ENCODE peak calls at places on chromosomes 7 and 10, in eight cellular contexts. R, I, O, E, H, Y, T and Z are unnamed samples.

GRCh38 chr10:102782698-102783540 is 39.2 kb downstream of the WBP1L start:
- DNase-seq in O (no peak), E (peak; percentile 79), R (peak; percentile 70), Y (peak; percentile 28), I (no peak), T (peak; percentile 70), H (peak; percentile 79), Z (no peak)

GRCh38 chr7:155972651-155973349 is 160.5 kb upstream of the SHH start:
- DNase-seq in E (no peak), H (peak; percentile 8), I (no peak), O (no peak), Y (peak; percentile 9), T (no peak), R (no peak), Z (no peak)

GRCh38 chr10:127906548-127907377 is at the start of gene PTPRE:
- DNase-seq in O (peak; percentile 83), R (peak; percentile 85), E (no peak), T (peak; percentile 53), I (peak; percentile 40), H (peak; percentile 72), Y (peak; percentile 79), Z (peak; percentile 70)

GRCh38 chr10:73655257-73655989 is 406 bp downstream of the SYNPO2L start:
- DNase-seq in Y (no peak), E (no peak), T (no peak), I (no peak), R (no peak), O (no peak), H (no peak), Z (no peak)

GRCh38 chr10:116836902-116837513 is 12.3 kb upstream of the ENO4 start:
- DNase-seq in O (no peak), T (no peak), H (no peak), R (no peak), E (no peak), Y (no peak), I (no peak), Z (no peak)

GRCh38 chr7:94133460-94133859 is 129.3 kb upstream of the BET1 start:
- DNase-seq in T (no peak), H (no peak), Y (no peak), E (no peak), R (no peak), O (no peak), I (no peak), Z (no peak)

GRCh38 chr7:44650772-44651171 is 44.3 kb downstream of the OGDH start:
- DNase-seq in R (no peak), Y (no peak), O (no peak), T (no peak), I (no peak), H (no peak), E (no peak), Z (no peak)

GRCh38 chr7:132655071-132655761 is 78.9 kb upstream of the PLXNA4 start:
- DNase-seq in R (peak; percentile 38), H (peak; percentile 56), T (peak; percentile 15), Y (peak; percentile 21), E (no peak), I (no peak), O (peak; percentile 62), Z (no peak)

GRCh38 chr7:55423891-55424290 is 58.8 kb downstream of the LANCL2 start:
- DNase-seq in T (no peak), I (no peak), H (no peak), E (no peak), O (no peak), Y (no peak), R (no peak), Z (no peak)

GRCh38 chr10:28177944-28178637 is 124.8 kb downstream of the MPP7 start:
- DNase-seq in H (no peak), I (no peak), O (no peak), T (no peak), Y (no peak), E (no peak), R (no peak), Z (no peak)

GRCh38 chr7:68441610-68442009 is 1156.7 kb upstream of the AUTS2 start:
- DNase-seq in Y (no peak), E (no peak), H (no peak), T (no peak), R (no peak), I (no peak), O (no peak), Z (no peak)

GRCh38 chr7:68444042-68444441 is 1154.2 kb upstream of the AUTS2 start:
- DNase-seq in E (no peak), H (no peak), Y (no peak), I (no peak), R (no peak), T (no peak), O (no peak), Z (no peak)

GRCh38 chr7:68444956-68445355 is 1153.3 kb upstream of the AUTS2 start:
- DNase-seq in H (no peak), R (no peak), T (no peak), I (no peak), E (no peak), Y (no peak), O (no peak), Z (no peak)

GRCh38 chr7:68440870-68441269 is 1157.4 kb upstream of the AUTS2 start:
- DNase-seq in O (no peak), E (no peak), T (no peak), R (no peak), Y (no peak), I (no peak), H (no peak), Z (no peak)

GRCh38 chr7:68442931-68443631 is 1155.2 kb upstream of the AUTS2 start:
- DNase-seq in H (no peak), I (no peak), Y (no peak), E (no peak), R (no peak), O (no peak), T (no peak), Z (no peak)
- H3K27ac ChIP-seq in H (no peak overlapping the region), I (no peak overlapping the region), Y (no peak overlapping the region), E (no peak overlapping the region), R (no peak overlapping the region), O (no peak overlapping the region), T (no peak overlapping the region), Z (no peak overlapping the region)

GRCh38 chr7:27095050-27095896 is 527 bp downstream of the HOXA1 start:
- DNase-seq in O (peak; percentile 36), H (no peak), E (no peak), T (no peak), R (no peak), Y (no peak), I (no peak), Z (no peak)

GRCh38 chr7:27095897-27096755 is at the start of gene HOXA1:
- DNase-seq in Y (peak; percentile 92), H (peak; percentile 74), T (peak; percentile 76), R (peak; percentile 79), O (peak; percentile 88), I (peak; percentile 80), E (no peak), Z (no peak)

GRCh38 chr7:27091936-27092752 is 3.7 kb downstream of the HOXA1 start:
- DNase-seq in O (peak; percentile 83), H (no peak), R (no peak), T (no peak), I (no peak), Y (no peak), E (no peak), Z (no peak)

GRCh38 chr7:27092753-27093097 is 3.1 kb downstream of the HOXA1 start:
- DNase-seq in Y (no peak), E (no peak), R (no peak), O (no peak), H (no peak), I (no peak), T (no peak), Z (no peak)

DNA sequence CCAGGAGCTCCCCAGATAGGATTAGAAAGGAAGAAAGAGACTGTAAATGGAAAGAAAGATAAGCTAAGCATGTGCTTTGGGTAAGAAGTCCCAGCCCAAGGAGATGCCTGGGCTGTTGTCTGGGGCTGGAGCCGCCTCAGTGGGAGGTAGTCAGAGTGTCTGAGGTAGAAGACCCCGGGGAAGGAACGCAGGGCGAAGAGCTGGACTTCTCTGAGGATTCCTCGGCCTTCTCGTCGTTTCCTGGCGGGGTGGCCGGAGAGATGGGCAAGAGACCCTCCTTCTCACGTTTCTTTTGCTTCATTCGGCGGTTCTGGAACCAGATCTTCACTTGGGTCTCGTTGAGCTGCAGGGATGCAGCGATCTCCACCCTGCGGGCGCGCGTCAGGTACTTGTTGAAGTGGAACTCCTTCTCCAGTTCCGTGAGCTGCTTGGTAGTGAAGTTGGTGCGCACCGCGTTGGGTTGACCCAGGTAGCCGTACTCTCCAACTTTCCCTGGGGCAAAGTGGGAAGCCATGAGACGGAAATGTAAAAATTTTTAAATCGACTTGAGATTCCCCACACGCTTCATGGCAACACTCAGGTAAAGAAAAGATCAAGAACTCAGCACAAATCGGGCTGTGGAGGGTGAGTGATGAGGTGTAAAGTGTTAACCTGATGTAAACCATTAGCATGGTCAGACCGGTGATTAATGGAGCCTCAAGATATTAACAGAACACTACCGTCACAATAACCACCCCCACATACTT is 1.3 kb downstream of the HOXA1 start:
- DNase-seq in Y (no peak), T (no peak), H (no peak), E (no peak), O (no peak), R (no peak), I (no peak), Z (no peak)
- H3K4me3 ChIP-seq in Y (no peak overlapping the region), T (no peak overlapping the region), H (no peak overlapping the region), E (no peak overlapping the region), O (peak overlapping the region; percentile 17), R (no peak overlapping the region), I (no peak overlapping the region), Z (no peak overlapping the region)

GRCh38 chr10:98624963-98625362 is 178.2 kb upstream of the HPS1 start:
- DNase-seq in Y (no peak), O (no peak), R (no peak), I (no peak), H (no peak), T (no peak), E (no peak), Z (no peak)

GRCh38 chr10:98613446-98613845 is 166.7 kb upstream of the HPS1 start:
- DNase-seq in Y (no peak), E (no peak), H (no peak), I (no peak), T (no peak), O (no peak), R (no peak), Z (no peak)

GRCh38 chr10:98621630-98622029 is 174.9 kb upstream of the HPS1 start:
- DNase-seq in Y (no peak), O (peak; percentile 23), T (no peak), H (no peak), R (no peak), I (no peak), E (no peak), Z (no peak)

GRCh38 chr10:98620503-98620902 is 173.8 kb upstream of the HPS1 start:
- DNase-seq in T (no peak), R (no peak), O (peak; percentile 37), Y (no peak), I (no peak), H (no peak), E (no peak), Z (no peak)

GRCh38 chr10:98619446-98619845 is 172.7 kb upstream of the HPS1 start:
- DNase-seq in H (no peak), Y (no peak), E (no peak), I (no peak), O (no peak), T (no peak), R (no peak), Z (no peak)
- H3K27ac ChIP-seq in H (no peak overlapping the region), Y (no peak overlapping the region), E (no peak overlapping the region), I (no peak overlapping the region), O (peak overlapping the region; percentile 21), T (no peak overlapping the region), R (no peak overlapping the region), Z (no peak overlapping the region)

DNA sequence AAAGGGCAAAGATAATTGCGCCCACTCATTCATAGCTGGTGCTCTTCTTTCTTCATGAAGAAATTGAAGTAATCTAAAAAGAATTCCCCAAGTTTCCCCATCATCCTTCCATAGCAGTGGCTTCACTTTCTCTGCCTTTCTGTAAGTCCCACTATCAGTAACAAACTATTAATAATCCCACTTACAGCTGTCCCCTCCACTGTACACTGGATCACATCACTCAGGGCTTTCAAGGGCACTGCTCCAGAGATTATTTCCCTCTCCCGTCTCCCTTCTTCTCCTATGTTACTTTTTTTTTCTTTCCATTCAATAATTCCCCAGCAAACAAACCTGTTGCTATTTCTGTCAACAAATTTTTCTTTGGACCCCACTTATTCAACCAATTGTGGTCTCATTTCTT is 16.2 kb downstream of the DNAJB9 start:
- DNase-seq in H (no peak), E (no peak), Y (no peak), T (no peak), R (no peak), I (no peak), O (no peak), Z (no peak)
- H3K4me3 ChIP-seq in H (no peak overlapping the region), E (no peak overlapping the region), Y (no peak overlapping the region), T (no peak overlapping the region), R (no peak overlapping the region), I (no peak overlapping the region), O (no peak overlapping the region), Z (no peak overlapping the region)